ENCODE peak calls at places on chromosomes 1 and 21, in eight cellular contexts. J is fibroblast of pulmonary artery, X is uterus, V is fibroblast of lung, L is OCI-LY7, B is cardiac fibroblast, P is transverse colon, Y is GM12878. R is an unnamed sample.

GRCh38 chr1:11157867-11158266 is 31.3 kb upstream of the ANGPTL7 start:
- DNase-seq in B (peak), J (peak), P (no peak), L (no peak), X (peak), V (peak), Y (no peak), R (no peak)

GRCh38 chr1:228073870-228074545 is 8.5 kb upstream of the ARF1 start:
- DNase-seq in P (no peak), X (peak), B (peak), Y (no peak), L (peak), J (no peak), V (no peak), R (peak)

GRCh38 chr1:10781137-10781536 is 15.3 kb downstream of the CASZ1 start:
- DNase-seq in X (no peak), B (no peak), J (no peak), P (peak), V (no peak), Y (no peak), L (no peak), R (no peak)

GRCh38 chr1:24619376-24619775 is 23.7 kb upstream of the SRRM1 start:
- DNase-seq in P (no peak), B (no peak), Y (no peak), J (no peak), X (no peak), V (no peak), L (no peak), R (no peak)

GRCh38 chr1:175128523-175128922 is 60.9 kb downstream of the TNN start:
- DNase-seq in V (no peak), B (no peak), X (no peak), P (no peak), J (no peak), L (no peak), Y (no peak), R (no peak)

GRCh38 chr1:46333300-46334029 is 7.1 kb upstream of the NSUN4 start:
- DNase-seq in L (peak), P (no peak), J (peak), B (peak), Y (peak), X (no peak), V (peak), R (peak)

GRCh38 chr1:152479792-152480595 is 30.6 kb upstream of the LCE5A start:
- DNase-seq in B (peak), Y (no peak), V (no peak), L (peak), X (no peak), J (peak), P (peak), R (peak)

GRCh38 chr1:231691618-231692259 is 65.1 kb downstream of the DISC1 start:
- DNase-seq in B (peak), X (no peak), P (no peak), V (peak), L (no peak), J (peak), Y (no peak), R (peak)

GRCh38 chr1:10877894-10878293 is 81.4 kb upstream of the CASZ1 start:
- DNase-seq in B (no peak), P (no peak), L (no peak), J (no peak), V (no peak), X (no peak), Y (no peak), R (no peak)

GRCh38 chr1:203276408-203276807 is 28.9 kb upstream of the BTG2 start:
- DNase-seq in P (no peak), L (no peak), J (no peak), B (no peak), X (no peak), V (no peak), Y (no peak), R (no peak)

GRCh38 chr1:53377438-53377841 is 49.6 kb upstream of the LRP8 start:
- DNase-seq in Y (no peak), V (no peak), J (no peak), B (no peak), X (peak), P (no peak), L (no peak), R (no peak)

GRCh38 chr1:52906135-52906603 is 15.4 kb downstream of the ECHDC2 start:
- DNase-seq in P (no peak), L (no peak), J (no peak), B (no peak), Y (no peak), X (no peak), V (no peak), R (no peak)

GRCh38 chr1:11600901-11601300 is 53.3 kb downstream of the FBXO2 start:
- DNase-seq in P (no peak), X (no peak), B (no peak), V (no peak), J (no peak), Y (no peak), L (no peak), R (no peak)

GRCh38 chr1:65658122-65658521 is 134.6 kb upstream of the PDE4B start:
- DNase-seq in L (no peak), X (no peak), P (no peak), B (peak), J (no peak), V (peak), Y (no peak), R (no peak)

GRCh38 chr1:23202263-23202749 is 15.0 kb downstream of the HTR1D start:
- DNase-seq in X (no peak), P (no peak), V (peak), Y (no peak), L (no peak), B (peak), J (peak), R (no peak)

GRCh38 chr1:183416850-183417690 is 1.1 kb downstream of the NMNAT2 start:
- DNase-seq in V (peak), L (no peak), P (peak), X (peak), B (peak), Y (no peak), J (peak), R (peak)

GRCh38 chr1:224632381-224632871 is 16.3 kb downstream of the CNIH3 start:
- DNase-seq in X (peak), P (no peak), J (peak), B (peak), V (peak), L (no peak), Y (no peak), R (no peak)

GRCh38 chr1:93699676-93700168 is 18.1 kb upstream of the BCAR3 start:
- DNase-seq in Y (no peak), P (no peak), J (peak), V (peak), B (no peak), L (peak), X (no peak), R (no peak)

GRCh38 chr1:165773324-165773965 is 4.8 kb upstream of the TMCO1 start:
- DNase-seq in P (no peak), J (peak), Y (no peak), L (no peak), B (peak), X (no peak), V (peak), R (peak)

DNA sequence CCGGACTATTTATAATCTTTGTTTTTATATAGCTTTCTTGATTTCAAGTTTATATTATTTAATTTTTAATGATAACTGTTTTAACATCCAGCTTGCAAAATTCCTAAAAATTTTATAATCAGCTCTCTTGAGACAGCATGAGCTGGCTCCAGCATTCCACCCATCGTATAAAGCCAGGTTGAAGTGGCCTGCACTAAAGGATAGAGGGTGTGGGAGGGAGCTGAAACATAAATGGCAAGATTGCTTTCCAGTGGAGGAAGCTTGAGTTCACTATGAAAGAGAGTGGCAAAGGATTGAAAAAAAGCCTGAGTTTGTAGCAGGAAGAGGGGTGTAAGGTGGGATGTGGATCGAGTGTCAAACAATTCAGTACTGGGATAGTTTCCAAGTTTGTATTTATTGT is 48.4 kb upstream of the ZNF644 start:
- DNase-seq in L (no peak), B (no peak), J (no peak), V (no peak), X (no peak), P (no peak), Y (no peak), R (no peak)
- TF ChIP-seq CTCF in L (no peak), B (no peak), J (no peak), V (no peak), X (no peak), P (no peak), Y (no peak), R (no peak)

GRCh38 chr1:204306076-204306475 is 53.7 kb downstream of the PLEKHA6 start:
- DNase-seq in X (no peak), Y (no peak), L (no peak), V (no peak), B (no peak), P (no peak), J (no peak), R (no peak)

GRCh38 chr1:204308023-204308628 is 51.6 kb downstream of the PLEKHA6 start:
- DNase-seq in B (no peak), P (no peak), L (no peak), V (no peak), Y (no peak), X (no peak), J (no peak), R (no peak)

GRCh38 chr1:204302769-204303168 is 57.0 kb downstream of the PLEKHA6 start:
- DNase-seq in J (no peak), V (no peak), L (no peak), Y (no peak), B (no peak), X (no peak), P (no peak), R (no peak)

GRCh38 chr1:204304067-204304466 is 55.7 kb downstream of the PLEKHA6 start:
- DNase-seq in L (no peak), X (no peak), V (no peak), P (no peak), Y (no peak), B (no peak), J (peak), R (no peak)

DNA sequence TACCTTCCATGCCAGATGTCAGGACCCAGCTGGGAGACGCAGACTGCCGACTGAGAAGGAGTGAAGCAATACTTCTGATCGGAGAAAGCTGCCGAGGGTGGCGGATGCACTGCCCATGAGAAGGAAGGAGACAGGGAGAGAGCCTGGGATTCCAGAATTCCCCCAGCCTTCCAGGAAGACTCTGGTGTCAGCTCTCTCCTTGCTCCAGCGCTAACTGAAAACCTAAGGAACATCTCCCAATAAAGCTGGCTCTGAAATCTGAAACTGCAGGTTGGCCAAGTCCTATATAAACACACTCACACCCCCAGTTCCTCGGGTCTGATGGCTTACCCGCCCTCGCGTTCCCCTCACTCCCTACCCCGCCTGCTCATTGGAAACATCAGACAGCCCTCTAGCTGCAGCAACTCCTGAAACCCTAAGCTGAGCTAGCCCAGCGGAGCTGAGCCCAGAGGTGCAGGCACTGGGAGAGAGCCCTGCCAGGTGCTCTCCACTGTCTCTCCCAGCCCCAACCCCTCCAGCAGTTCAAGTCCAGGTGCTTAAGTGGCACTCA is 52.3 kb downstream of the PLEKHA6 start:
- DNase-seq in L (no peak), P (no peak), J (peak), B (no peak), Y (no peak), X (peak), V (peak), R (no peak)
- TF ChIP-seq CTCF in L (no peak), P (no peak), J (peak), B (no peak), Y (no peak), X (peak), V (peak), R (no peak)

GRCh38 chr21:37642493-37642892 is 273.8 kb downstream of the KCNJ6 start:
- DNase-seq in Y (no peak), V (no peak), X (no peak), B (no peak), L (peak), J (no peak), P (no peak), R (peak)
- TF ChIP-seq CTCF in Y (peak), V (no peak), X (no peak), B (no peak), L (peak), J (no peak), P (no peak), R (no peak)

GRCh38 chr1:16220101-16220500 is 7.6 kb upstream of the ARHGEF19 start:
- DNase-seq in J (no peak), Y (no peak), V (no peak), P (no peak), X (no peak), L (no peak), B (no peak), R (no peak)
- TF ChIP-seq CTCF in J (no peak), Y (no peak), V (no peak), P (no peak), X (no peak), L (no peak), B (no peak), R (no peak)

GRCh38 chr1:226598455-226598849 is 49.9 kb downstream of the STUM start:
- DNase-seq in L (no peak), Y (no peak), B (no peak), X (no peak), J (no peak), P (no peak), V (no peak), R (no peak)
- TF ChIP-seq CTCF in L (no peak), Y (no peak), B (no peak), X (no peak), J (no peak), P (no peak), V (no peak), R (no peak)

GRCh38 chr1:200386416-200386815 is 23.4 kb downstream of the ZNF281 start:
- DNase-seq in V (peak), J (no peak), P (no peak), B (no peak), Y (no peak), X (no peak), L (no peak), R (no peak)
- TF ChIP-seq CTCF in V (no peak), J (no peak), P (no peak), B (no peak), Y (no peak), X (no peak), L (no peak), R (no peak)

GRCh38 chr1:40306296-40306695 is 10.8 kb downstream of the COL9A2 start:
- DNase-seq in V (no peak), J (no peak), Y (no peak), B (no peak), X (no peak), L (no peak), P (no peak), R (no peak)

GRCh38 chr1:40307186-40307585 is 9.9 kb downstream of the COL9A2 start:
- DNase-seq in P (no peak), J (no peak), B (no peak), L (no peak), V (no peak), Y (no peak), X (no peak), R (no peak)

GRCh38 chr1:40305451-40305850 is 11.6 kb downstream of the COL9A2 start:
- DNase-seq in P (no peak), J (no peak), X (no peak), Y (no peak), B (peak), V (no peak), L (peak), R (no peak)

GRCh38 chr1:40303790-40304189 is 13.3 kb downstream of the COL9A2 start:
- DNase-seq in L (no peak), P (no peak), B (no peak), V (no peak), Y (no peak), J (no peak), X (no peak), R (no peak)

DNA sequence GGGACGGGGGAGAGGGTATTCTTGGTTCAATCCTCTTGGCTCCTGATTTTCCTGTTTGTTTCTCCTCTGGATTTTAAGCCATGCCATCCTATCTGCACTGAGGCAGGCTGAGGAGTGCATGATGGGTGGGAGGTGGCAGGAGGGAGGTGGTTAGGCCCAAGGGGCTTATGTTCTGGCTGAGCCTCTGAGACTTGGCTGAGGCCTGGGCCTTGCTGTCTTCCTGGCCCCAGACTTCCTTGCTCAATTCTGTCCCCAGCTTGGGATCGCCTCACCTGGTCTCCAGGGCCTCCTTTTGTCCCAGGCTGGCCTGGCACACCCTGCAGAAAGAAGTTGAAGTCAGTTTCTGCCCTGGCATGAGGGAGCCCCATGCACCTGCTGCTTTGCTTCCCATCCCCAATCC is 11.2 kb downstream of the COL9A2 start:
- DNase-seq in P (no peak), L (no peak), J (no peak), X (no peak), B (no peak), V (no peak), Y (no peak), R (no peak)
- TF ChIP-seq CTCF in P (no peak), L (no peak), J (no peak), X (no peak), B (no peak), V (no peak), Y (no peak), R (no peak)

R was measured in Calu3.